ENCODE peak calls at places on chromosomes 16 and 17, in eight cellular contexts. N is neural progenitor cell, R is ovary, O is astrocyte, U is sigmoid colon, P is MM.1S, L is colonic mucosa, X is IMR-90. Z is an unnamed sample. For H3K4me1 and H3K27me3, the result is how much of the 10 kb centered on the place peaks cover.

GRCh38 chr16:6132121-6132520 is 1034.5 kb upstream of the EEF2KMT start:
- DNase-seq in N (no peak), R (no peak), O (peak), U (no peak), P (no peak), L (no peak), X (no peak), Z (peak)

GRCh38 chr17:62859146-62859545 is 51.0 kb upstream of the MARCHF10 start:
- DNase-seq in N (no peak), R (no peak), O (peak), U (no peak), P (no peak), L (no peak), X (peak), Z (no peak)

GRCh38 chr17:77736721-77737120 is 221.8 kb upstream of the TNRC6C start:
- DNase-seq in N (no peak), R (no peak), O (no peak), U (no peak), P (no peak), L (peak), X (no peak), Z (no peak)

GRCh38 chr17:50111687-50112655 is 16.8 kb downstream of the PDK2 start:
- DNase-seq in N (peak), R (peak), O (no peak), U (no peak), P (no peak), L (no peak), X (no peak), Z (no peak)

GRCh38 chr17:322006-322780 is 30.4 kb downstream of the RPH3AL start:
- DNase-seq in N (no peak), R (no peak), O (no peak), U (peak), P (no peak), L (no peak), X (no peak), Z (no peak)

GRCh38 chr16:55370762-55371482 is 46.9 kb downstream of the IRX6 start:
- DNase-seq in N (peak), R (peak), O (peak), U (peak), P (peak), L (peak), X (peak), Z (peak)

GRCh38 chr17:19570497-19571151 is 37.0 kb downstream of the SLC47A1 start:
- DNase-seq in N (no peak), R (no peak), O (no peak), U (no peak), P (no peak), L (peak), X (no peak), Z (no peak)

GRCh38 chr17:82936768-82937171 is 96.9 kb upstream of the ZNF750 start:
- DNase-seq in N (no peak), R (no peak), O (no peak), U (peak), P (no peak), L (no peak), X (no peak), Z (no peak)

GRCh38 chr17:2936351-2936750 is 127.1 kb downstream of the OR1D5 start:
- DNase-seq in N (no peak), R (no peak), O (no peak), U (no peak), P (no peak), L (no peak), X (no peak), Z (no peak)

GRCh38 chr16:2035431-2036199 is 8.9 kb downstream of the NHERF2 start:
- DNase-seq in N (peak), R (peak), O (peak), U (peak), P (no peak), L (peak), X (peak), Z (no peak)

GRCh38 chr17:45355087-45355486 is 38.3 kb upstream of the MAP3K14 start:
- DNase-seq in N (no peak), R (no peak), O (no peak), U (peak), P (no peak), L (peak), X (no peak), Z (no peak)

GRCh38 chr17:75894049-75894742 is 2.6 kb downstream of the TRIM65 start:
- DNase-seq in N (peak), R (peak), O (no peak), U (peak), P (no peak), L (no peak), X (no peak), Z (no peak)

GRCh38 chr17:67276075-67276474 is 31.1 kb upstream of the HELZ start:
- DNase-seq in N (peak), R (no peak), O (no peak), U (no peak), P (no peak), L (no peak), X (no peak), Z (no peak)
- TF ChIP-seq CTCF in N (peak), R (no peak), O (no peak), U (no peak), P (no peak), L (no peak), X (no peak), Z (peak)

GRCh38 chr16:8878523-8878911 is 3.6 kb upstream of the LITAFD start:
- DNase-seq in N (no peak), R (no peak), O (peak), U (no peak), P (no peak), L (no peak), X (peak), Z (peak)
- H3K4me1 ChIP-seq in N (under half), R (under half), O (under half), U (under half), P (under half), L (under half), X (under half), Z (under half)

DNA sequence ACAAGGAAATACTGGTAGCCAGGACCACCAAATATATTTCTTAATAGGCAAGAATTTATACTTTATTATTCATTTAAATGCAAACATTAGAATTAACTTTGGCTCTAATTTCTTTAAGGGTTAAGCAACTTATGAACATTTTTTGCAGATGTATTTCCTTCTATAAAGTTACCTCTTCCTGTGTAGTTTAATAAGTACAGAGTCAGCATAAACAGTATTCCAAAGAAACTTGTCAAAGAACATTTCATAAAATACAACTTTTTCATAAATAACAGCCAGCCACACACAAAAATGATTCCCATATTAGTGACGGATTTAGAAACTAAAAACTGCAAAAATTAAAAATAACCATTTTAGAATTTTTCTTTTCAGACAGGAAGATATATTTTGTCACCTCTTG is 723.2 kb downstream of the KCNJ2 start:
- DNase-seq in N (no peak), R (no peak), O (no peak), U (no peak), P (no peak), L (no peak), X (no peak), Z (no peak)
- H3K27me3 ChIP-seq in N (under half), R (under half), O (under half), U (under half), P (under half), L (under half), X (under half), Z (under half)

GRCh38 chr17:33687831-33688230 is 394.7 kb upstream of the ASIC2 start:
- DNase-seq in N (no peak), R (no peak), O (no peak), U (no peak), P (no peak), L (no peak), X (no peak), Z (no peak)

GRCh38 chr17:33684714-33685113 is 391.6 kb upstream of the ASIC2 start:
- DNase-seq in N (no peak), R (no peak), O (no peak), U (no peak), P (no peak), L (no peak), X (no peak), Z (no peak)

GRCh38 chr17:33682622-33683021 is 389.5 kb upstream of the ASIC2 start:
- DNase-seq in N (no peak), R (no peak), O (no peak), U (no peak), P (no peak), L (no peak), X (no peak), Z (no peak)

GRCh38 chr17:33688771-33689170 is 395.7 kb upstream of the ASIC2 start:
- DNase-seq in N (no peak), R (no peak), O (no peak), U (no peak), P (no peak), L (no peak), X (no peak), Z (no peak)

DNA sequence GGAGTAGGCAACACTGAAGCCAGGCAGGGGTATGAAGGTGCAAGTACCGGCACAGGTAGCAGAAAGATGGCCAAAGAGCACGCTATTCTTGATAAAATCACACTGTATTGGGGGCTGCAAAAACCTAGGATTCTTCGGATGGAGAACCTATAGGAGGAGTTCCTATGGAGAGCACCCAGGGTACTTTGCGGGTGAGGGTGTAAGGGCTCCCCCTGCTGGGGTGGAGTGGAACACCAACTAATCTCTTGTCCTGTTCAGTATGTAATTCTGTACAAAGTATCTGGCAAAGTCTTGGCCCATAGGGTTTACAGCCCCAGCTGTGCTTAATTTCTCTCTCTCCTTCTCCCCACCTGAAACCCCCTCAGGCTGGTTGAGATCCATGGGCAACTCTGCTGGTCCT is 393.1 kb upstream of the ASIC2 start:
- DNase-seq in N (no peak), R (no peak), O (no peak), U (no peak), P (peak), L (peak), X (no peak), Z (no peak)
- TF ChIP-seq CTCF in N (peak), R (no peak), O (no peak), U (no peak), P (peak), L (no peak), X (no peak), Z (peak)

GRCh38 chr17:55648086-55648485 is 74.6 kb downstream of the TMEM100 start:
- DNase-seq in N (no peak), R (no peak), O (no peak), U (no peak), P (no peak), L (no peak), X (no peak), Z (no peak)
- H3K4me1 ChIP-seq in N (under half), R (under half), O (under half), U (under half), P (under half), L (under half), X (under half), Z (under half)

Z was measured in foreskin keratinocyte.